ENCODE peak calls at places on chromosomes 3 and 15, in six cellular contexts. A, P, E, R, I and O are unnamed samples.
A peak's percentile ranks its signal among the peaks of the same experiment; 100 is the strongest.

GRCh38 chr3:171810278-171811058 is at the start of gene PLD1:
- DNase-seq in P (no peak), R (peak; percentile 73), E (no peak), A (no peak), I (no peak), O (peak; percentile 82)

GRCh38 chr3:152609891-152610290 is 225.0 kb upstream of the P2RY1 start:
- DNase-seq in R (no peak), E (no peak), A (no peak), I (no peak), P (no peak), O (no peak)

GRCh38 chr3:37992271-37993066 is 1.9 kb downstream of the VILL start:
- DNase-seq in R (no peak), P (peak; percentile 93), I (no peak), E (no peak), A (peak; percentile 72), O (no peak)

GRCh38 chr3:168625477-168625876 is 529.8 kb upstream of the GOLIM4 start:
- DNase-seq in R (no peak), A (no peak), I (no peak), E (no peak), P (no peak), O (no peak)

GRCh38 chr3:10766049-10766705 is 49.9 kb upstream of the SLC6A11 start:
- DNase-seq in I (no peak), P (no peak), R (no peak), E (no peak), A (peak; percentile 19), O (no peak)

GRCh38 chr3:133383175-133383574 is 16.7 kb upstream of the BFSP2 start:
- DNase-seq in I (no peak), E (no peak), A (no peak), P (peak; percentile 86), R (no peak), O (no peak)

GRCh38 chr3:128324911-128325592 is 141.6 kb downstream of the DNAJB8 start:
- DNase-seq in I (no peak), A (peak; percentile 35), R (no peak), E (no peak), P (no peak), O (peak; percentile 4)

GRCh38 chr3:189787622-189788021 is 156.4 kb downstream of the TP63 start:
- DNase-seq in R (no peak), P (no peak), I (no peak), E (no peak), A (no peak), O (no peak)

GRCh38 chr3:42188365-42188764 is 77.6 kb downstream of the CCK start:
- DNase-seq in R (no peak), A (no peak), P (no peak), E (no peak), I (no peak), O (no peak)

GRCh38 chr3:54696313-54696712 is 231.5 kb downstream of the LRTM1 start:
- DNase-seq in P (no peak), E (no peak), A (no peak), R (no peak), I (no peak), O (no peak)

GRCh38 chr15:90165659-90166489 is 35.3 kb upstream of the SEMA4B start:
- DNase-seq in I (no peak), E (peak; percentile 11), P (peak; percentile 99), R (peak; percentile 82), A (peak; percentile 66), O (peak; percentile 27)

GRCh38 chr3:84487296-84487695 is 471.5 kb upstream of the CADM2 start:
- DNase-seq in I (peak; percentile 20), R (no peak), P (no peak), A (no peak), E (no peak), O (no peak)

GRCh38 chr3:95408464-95408862 is 1345.6 kb downstream of the NSUN3 start:
- DNase-seq in P (no peak), A (no peak), I (no peak), E (no peak), R (no peak), O (no peak)

GRCh38 chr15:31556494-31557150 is 230.0 kb downstream of the KLF13 start:
- DNase-seq in A (no peak), I (no peak), E (no peak), P (no peak), R (no peak), O (no peak)

GRCh38 chr3:37689645-37690356 is 171.9 kb upstream of the CTDSPL start:
- DNase-seq in E (no peak), A (no peak), R (no peak), P (no peak), I (no peak), O (no peak)

GRCh38 chr3:32460031-32460749 is 42.5 kb downstream of the CMTM6 start:
- DNase-seq in P (no peak), E (no peak), R (peak; percentile 34), A (peak; percentile 90), I (peak; percentile 92), O (no peak)

GRCh38 chr3:36077320-36077719 is 303.0 kb upstream of the STAC start:
- DNase-seq in R (no peak), A (no peak), P (no peak), I (no peak), E (no peak), O (no peak)

GRCh38 chr3:134242649-134243637 is 7.7 kb downstream of the RYK start:
- DNase-seq in I (no peak), A (no peak), R (no peak), P (peak; percentile 82), E (no peak), O (no peak)

GRCh38 chr3:193052294-193052693 is 134.6 kb upstream of the MB21D2 start:
- DNase-seq in E (no peak), A (no peak), I (no peak), P (no peak), R (no peak), O (no peak)

GRCh38 chr3:191768421-191768820 is 307.5 kb downstream of the PYDC2 start:
- DNase-seq in P (no peak), R (no peak), A (peak; percentile 72), I (no peak), E (no peak), O (no peak)

DNA sequence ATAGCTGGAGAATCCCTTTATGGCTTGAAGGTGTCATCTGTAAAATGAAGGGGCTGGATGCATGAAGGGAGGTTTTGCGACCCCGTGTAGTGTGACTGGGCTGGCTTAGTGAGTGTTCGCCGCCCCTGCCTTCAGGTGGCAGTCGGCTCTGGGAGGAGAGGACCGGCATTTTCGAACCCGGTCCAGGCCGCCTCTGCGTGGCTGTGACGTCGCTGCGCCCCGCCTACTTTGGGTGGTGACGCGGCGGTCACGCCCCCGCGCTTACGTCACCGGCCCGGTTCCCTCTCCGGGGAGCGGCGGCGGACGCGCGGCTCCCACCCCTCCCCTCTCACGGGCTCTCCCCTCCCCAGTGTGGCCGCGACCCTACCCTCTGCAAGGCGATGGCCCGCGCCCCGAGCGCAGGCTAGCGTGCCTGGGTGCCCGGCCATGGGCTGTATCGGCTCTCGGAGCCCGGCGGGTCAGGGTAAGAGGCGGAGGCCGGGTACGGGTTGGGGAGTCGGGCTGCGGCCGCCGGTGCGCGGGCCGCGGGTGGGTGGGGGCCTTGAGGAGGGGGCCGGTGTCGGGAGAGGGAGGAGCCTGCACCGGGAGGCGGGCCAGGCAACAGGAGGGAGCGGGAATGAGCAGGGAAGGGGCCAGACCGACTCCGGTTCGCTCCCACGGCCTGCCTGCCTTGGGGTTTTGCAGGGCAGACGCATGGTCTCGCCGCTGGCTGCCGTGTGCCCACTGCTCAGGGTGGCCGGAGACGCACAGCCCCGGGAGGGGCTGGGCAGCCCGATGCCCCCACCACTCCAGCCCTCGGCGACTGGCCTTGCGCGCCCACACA is 1.5 kb upstream of the FAM131A start:
- DNase-seq in I (peak; percentile 85), A (peak; percentile 98), E (peak; percentile 36), R (peak; percentile 86), P (peak; percentile 53), O (no peak)
- H3K4me1 ChIP-seq in I (peaks cover 16% of the 10 kb centered on the region), A (no peaks in the 10 kb centered on the region), E (peaks cover 96% of the 10 kb centered on the region), R (peaks cover 59% of the 10 kb centered on the region), P (peaks cover 56% of the 10 kb centered on the region), O (no peaks in the 10 kb centered on the region)

GRCh38 chr3:30972449-30972848 is 78.0 kb upstream of the GADL1 start:
- DNase-seq in R (no peak), I (no peak), P (no peak), E (no peak), A (no peak), O (no peak)

GRCh38 chr3:30964612-30965011 is 70.2 kb upstream of the GADL1 start:
- DNase-seq in A (no peak), E (no peak), R (no peak), P (no peak), I (no peak), O (no peak)

GRCh38 chr3:30966896-30967295 is 72.4 kb upstream of the GADL1 start:
- DNase-seq in E (no peak), R (no peak), P (no peak), A (no peak), I (no peak), O (no peak)

DNA sequence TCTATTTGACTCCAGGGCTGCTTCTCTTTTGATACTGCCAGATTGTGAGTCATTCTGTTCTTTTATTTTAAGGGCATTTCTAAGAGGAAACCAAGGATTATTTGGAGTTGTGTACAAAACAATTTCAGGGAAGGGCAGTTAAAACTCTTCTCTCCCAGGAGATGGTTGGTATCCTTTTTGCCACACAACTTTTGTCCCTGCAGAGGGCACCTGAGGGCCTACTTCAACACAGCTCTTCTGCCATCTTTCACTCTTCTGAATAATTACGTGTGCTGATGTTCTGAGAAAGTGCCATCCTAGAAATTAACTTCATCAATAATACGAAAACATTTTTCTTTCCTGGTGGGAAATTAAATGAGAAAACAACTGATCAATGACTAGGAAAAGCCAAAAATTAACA is 75.7 kb upstream of the GADL1 start:
- DNase-seq in R (no peak), E (no peak), P (no peak), I (no peak), A (no peak), O (no peak)
- H3K9me3 ChIP-seq in R (no peaks in the 10 kb centered on the region), E (no peaks in the 10 kb centered on the region), P (no peaks in the 10 kb centered on the region), I (no peaks in the 10 kb centered on the region), A (no peaks in the 10 kb centered on the region), O (no peaks in the 10 kb centered on the region)

GRCh38 chr3:13277130-13277783 is 142.9 kb downstream of the NUP210 start:
- DNase-seq in P (no peak), R (no peak), I (no peak), A (no peak), E (no peak), O (no peak)

GRCh38 chr3:13275376-13276005 is 144.6 kb downstream of the NUP210 start:
- DNase-seq in E (no peak), I (no peak), P (no peak), A (no peak), R (no peak), O (no peak)

GRCh38 chr3:13277860-13278531 is 142.1 kb downstream of the NUP210 start:
- DNase-seq in A (no peak), P (no peak), R (peak; percentile 68), I (no peak), E (no peak), O (no peak)

GRCh38 chr3:13274874-13275332 is 145.2 kb downstream of the NUP210 start:
- DNase-seq in I (no peak), A (no peak), P (no peak), E (no peak), R (no peak), O (no peak)

GRCh38 chr3:13276438-13277129 is 143.5 kb downstream of the NUP210 start:
- DNase-seq in P (no peak), R (peak; percentile 68), E (no peak), I (no peak), A (no peak), O (no peak)
- H3K4me1 ChIP-seq in P (peaks cover 9% of the 10 kb centered on the region), R (peaks cover 13% of the 10 kb centered on the region), E (peaks cover 32% of the 10 kb centered on the region), I (peaks cover 28% of the 10 kb centered on the region), A (peaks cover 4% of the 10 kb centered on the region), O (peaks cover under 1% of the 10 kb centered on the region)

DNA sequence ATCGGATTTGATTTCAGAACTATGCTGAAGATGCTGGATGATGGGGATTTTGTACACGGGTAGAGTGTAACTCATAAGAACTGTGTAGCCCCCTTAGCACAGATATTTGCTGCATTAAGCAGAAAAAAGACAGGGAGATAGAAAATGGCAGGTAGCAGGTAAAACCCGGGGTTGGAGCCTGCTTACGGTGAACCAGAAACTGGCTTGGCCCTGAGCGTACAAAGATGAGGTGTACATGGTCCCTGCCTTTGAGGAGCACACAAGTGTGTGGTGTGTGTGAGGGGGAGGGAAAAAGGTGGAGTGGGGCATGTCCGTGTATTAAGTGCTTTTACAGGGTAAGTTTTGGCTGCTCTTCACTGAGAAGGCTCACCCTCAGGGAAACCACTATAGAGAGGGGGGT is 3.5 kb downstream of the LPP start:
- DNase-seq in A (no peak), I (no peak), R (no peak), P (peak; percentile 2), E (no peak), O (no peak)
- H3K9me3 ChIP-seq in A (no peaks in the 10 kb centered on the region), I (no peaks in the 10 kb centered on the region), R (no peaks in the 10 kb centered on the region), P (no peaks in the 10 kb centered on the region), E (no peaks in the 10 kb centered on the region), O (no peaks in the 10 kb centered on the region)